ENCODE peak calls at places on chromosomes 5 and 9, in seven cellular contexts. Y is heart right ventricle, G is tibial artery, E is OCI-LY7, V is A549, A is nephron progenitor cell, Z is fibroblast of mammary gland. K is an unnamed sample.

GRCh38 chr5:35194636-35195471 is 35.4 kb downstream of the PRLR start:
- DNase-seq in Y (no peak), G (no peak), E (peak), V (no peak), A (no peak), Z (no peak), K (no peak)

GRCh38 chr9:137031904-137032639 is at the start of gene FUT7:
- DNase-seq in Y (no peak), G (no peak), E (peak), V (no peak), A (no peak), Z (no peak), K (no peak)

GRCh38 chr5:135990518-135991240 is 35.9 kb upstream of the LECT2 start:
- DNase-seq in Y (no peak), G (no peak), E (no peak), V (no peak), A (no peak), Z (no peak), K (no peak)

GRCh38 chr9:99824378-99825157 is 2.9 kb downstream of the NR4A3 start:
- DNase-seq in Y (peak), G (no peak), E (peak), V (peak), A (peak), Z (no peak), K (no peak)

GRCh38 chr5:8462565-8462964 is 593.6 kb downstream of the MTRR start:
- DNase-seq in Y (no peak), G (no peak), E (no peak), V (no peak), A (no peak), Z (no peak), K (no peak)

GRCh38 chr5:67149933-67150523 is 46.6 kb downstream of the CD180 start:
- DNase-seq in Y (no peak), G (no peak), E (no peak), V (no peak), A (no peak), Z (peak), K (no peak)

GRCh38 chr5:125894383-125894782 is 528.8 kb upstream of the GRAMD2B start:
- DNase-seq in Y (no peak), G (no peak), E (no peak), V (no peak), A (no peak), Z (no peak), K (no peak)

GRCh38 chr5:134738963-134739661 is 764 bp downstream of the CAMLG start:
- DNase-seq in Y (peak), G (no peak), E (peak), V (peak), A (peak), Z (peak), K (peak)

GRCh38 chr9:8858250-8859161 is 1058.9 kb upstream of the DMAC1 start:
- DNase-seq in Y (no peak), G (no peak), E (no peak), V (no peak), A (peak), Z (no peak), K (no peak)

GRCh38 chr9:4780651-4781050 is 12.1 kb upstream of the RCL1 start:
- DNase-seq in Y (no peak), G (no peak), E (no peak), V (no peak), A (no peak), Z (no peak), K (no peak)

GRCh38 chr5:142826741-142827492 is 56.7 kb downstream of the ARHGAP26 start:
- DNase-seq in Y (no peak), G (no peak), E (no peak), V (no peak), A (no peak), Z (peak), K (no peak)

GRCh38 chr9:121349009-121349408 is 21.0 kb downstream of the STOM start:
- DNase-seq in Y (no peak), G (no peak), E (no peak), V (no peak), A (no peak), Z (no peak), K (no peak)

GRCh38 chr5:172801184-172801671 is 30.2 kb upstream of the DUSP1 start:
- DNase-seq in Y (no peak), G (peak), E (no peak), V (no peak), A (no peak), Z (peak), K (no peak)

GRCh38 chr5:152560508-152561137 is 155.5 kb upstream of the NMUR2 start:
- DNase-seq in Y (peak), G (peak), E (peak), V (peak), A (peak), Z (peak), K (no peak)

GRCh38 chr9:105886136-105886535 is 191.8 kb downstream of the TMEM38B start:
- DNase-seq in Y (no peak), G (no peak), E (no peak), V (no peak), A (no peak), Z (no peak), K (no peak)

GRCh38 chr5:132229236-132229635 is 1.6 kb upstream of the P4HA2 start:
- DNase-seq in Y (peak), G (peak), E (no peak), V (no peak), A (no peak), Z (no peak), K (no peak)

GRCh38 chr9:89872913-89873707 is 268.3 kb downstream of the GADD45G start:
- DNase-seq in Y (peak), G (peak), E (no peak), V (no peak), A (no peak), Z (no peak), K (peak)

GRCh38 chr5:21774791-21775190 is 1078.4 kb downstream of the CDH12 start:
- DNase-seq in Y (no peak), G (no peak), E (no peak), V (no peak), A (no peak), Z (peak), K (no peak)

GRCh38 chr5:133819977-133820471 is 148.4 kb downstream of the C5orf15 start:
- DNase-seq in Y (no peak), G (peak), E (no peak), V (no peak), A (peak), Z (no peak), K (no peak)

DNA sequence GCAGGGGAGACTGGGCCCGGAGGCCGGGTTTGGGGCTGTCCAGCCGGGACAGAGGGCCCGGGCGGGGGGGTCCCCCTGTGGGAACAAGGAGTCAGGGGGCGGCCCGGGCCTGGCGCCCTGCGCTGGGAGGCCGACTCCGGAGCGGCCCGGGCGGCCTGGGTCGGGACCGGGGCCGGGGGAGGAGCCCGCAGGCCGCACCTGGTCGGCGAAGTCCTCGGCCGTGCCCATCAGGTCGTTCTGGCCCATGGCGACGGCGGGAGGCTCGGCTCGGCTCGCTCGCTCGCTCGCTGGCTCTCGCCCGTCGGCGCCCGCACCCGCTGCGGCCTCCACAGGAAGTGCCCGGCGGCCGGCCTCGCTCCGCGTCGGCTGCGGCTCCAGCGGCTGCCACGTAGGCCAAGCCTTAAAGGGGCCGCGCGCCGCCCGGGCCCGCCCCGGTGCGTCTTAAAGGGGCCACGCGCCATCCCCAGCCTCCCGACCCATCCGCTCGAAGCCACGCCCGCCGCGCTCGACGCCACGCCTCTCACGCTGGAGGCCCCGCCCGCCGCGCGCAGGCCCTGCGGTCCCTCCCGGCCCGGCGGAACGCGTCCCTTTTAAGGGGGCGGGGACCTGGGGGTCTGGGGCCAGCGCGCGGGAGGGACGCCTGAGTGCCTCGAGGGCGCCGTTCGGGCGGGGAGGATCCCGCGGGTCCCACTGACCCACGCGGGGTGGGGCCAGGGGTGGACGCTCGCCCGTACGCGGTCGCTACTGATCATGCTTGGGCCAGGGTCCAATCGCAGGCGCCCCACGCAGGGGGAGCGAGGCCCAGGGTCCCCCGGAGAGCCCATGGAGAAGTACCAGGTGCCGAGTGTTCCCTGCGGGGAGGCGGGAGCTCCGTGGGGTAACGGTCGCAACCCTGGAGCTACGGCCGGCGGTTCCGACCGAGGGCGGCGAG is at the start of the genes STKLD1 and SURF4:
- DNase-seq in Y (peak), G (peak), E (peak), V (peak), A (peak), Z (peak), K (peak)
- TF ChIP-seq CTCF in Y (no peak), G (peak), E (no peak), V (no peak), A (no peak), Z (no peak), K (no peak)

GRCh38 chr5:78293856-78294249 is 645 bp downstream of the AP3B1 start:
- DNase-seq in Y (no peak), G (no peak), E (no peak), V (no peak), A (no peak), Z (no peak), K (no peak)

GRCh38 chr5:78300464-78301045 is 6.1 kb upstream of the AP3B1 start:
- DNase-seq in Y (no peak), G (no peak), E (peak), V (no peak), A (no peak), Z (peak), K (no peak)

GRCh38 chr5:78291687-78292086 is 2.8 kb downstream of the AP3B1 start:
- DNase-seq in Y (no peak), G (no peak), E (no peak), V (no peak), A (no peak), Z (no peak), K (no peak)

GRCh38 chr5:78294250-78295034 is at the start of gene AP3B1:
- DNase-seq in Y (peak), G (peak), E (peak), V (peak), A (peak), Z (peak), K (peak)

GRCh38 chr5:78295035-78295961 is 800 bp upstream of the AP3B1 start:
- DNase-seq in Y (peak), G (peak), E (peak), V (peak), A (peak), Z (no peak), K (peak)
- TF ChIP-seq CTCF in Y (no peak), G (no peak), E (peak), V (no peak), A (peak), Z (peak), K (peak)

GRCh38 chr9:88583901-88584596 is 49.1 kb downstream of the NXNL2 start:
- DNase-seq in Y (no peak), G (no peak), E (peak), V (no peak), A (no peak), Z (peak), K (no peak)
- TF ChIP-seq CTCF in Y (no peak), G (no peak), E (no peak), V (no peak), A (no peak), Z (no peak), K (peak)

DNA sequence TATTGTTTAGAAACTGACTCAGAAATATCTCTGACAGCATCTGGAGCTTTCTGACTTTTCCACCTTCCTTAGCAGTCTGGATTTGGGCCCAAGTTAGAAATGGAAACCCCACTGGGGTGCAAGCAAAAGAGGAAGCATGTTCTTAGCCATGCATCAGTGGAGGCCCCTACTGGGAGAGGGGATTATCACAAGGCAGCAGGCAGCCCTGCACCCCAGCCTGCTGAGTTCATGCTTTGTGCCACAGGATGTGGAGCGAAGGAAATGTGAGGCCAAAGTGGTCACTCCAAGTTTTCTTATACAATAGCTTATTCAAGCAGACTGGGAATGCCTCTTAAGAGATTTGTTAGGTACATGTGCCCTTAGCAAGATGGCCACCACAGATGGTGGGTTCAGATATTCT is 146.4 kb upstream of the TLX3 start:
- DNase-seq in Y (no peak), G (no peak), E (no peak), V (peak), A (peak), Z (peak), K (no peak)
- TF ChIP-seq CTCF in Y (no peak), G (no peak), E (peak), V (peak), A (peak), Z (peak), K (peak)

GRCh38 chr9:14399736-14400657 is 86.1 kb upstream of the NFIB start:
- DNase-seq in Y (no peak), G (no peak), E (no peak), V (no peak), A (no peak), Z (no peak), K (no peak)

GRCh38 chr9:14396171-14396570 is 82.2 kb upstream of the NFIB start:
- DNase-seq in Y (peak), G (no peak), E (no peak), V (no peak), A (no peak), Z (no peak), K (no peak)

GRCh38 chr9:14405176-14405575 is 91.2 kb upstream of the NFIB start:
- DNase-seq in Y (no peak), G (no peak), E (no peak), V (no peak), A (no peak), Z (no peak), K (no peak)

GRCh38 chr9:14403112-14403511 is 89.2 kb upstream of the NFIB start:
- DNase-seq in Y (no peak), G (no peak), E (no peak), V (no peak), A (no peak), Z (no peak), K (no peak)

DNA sequence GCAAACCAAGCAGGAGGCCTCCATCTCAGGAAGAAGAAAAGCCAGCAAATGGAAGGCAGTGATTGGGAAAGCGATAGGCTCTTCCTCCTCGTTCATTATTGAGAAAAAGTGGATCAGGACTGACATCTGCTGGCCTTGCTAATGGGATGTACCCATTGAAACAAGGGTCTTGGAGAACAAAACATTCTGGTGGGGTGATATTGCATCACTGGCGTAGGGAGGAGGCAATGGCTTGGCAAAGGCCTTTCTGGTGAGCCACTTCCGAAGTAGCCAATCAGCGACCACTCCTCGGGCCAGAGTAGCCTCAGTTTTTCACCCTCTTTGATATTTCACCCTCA is 86.7 kb upstream of the NFIB start:
- DNase-seq in Y (peak), G (peak), E (peak), V (peak), A (no peak), Z (peak), K (no peak)
- TF ChIP-seq CTCF in Y (peak), G (peak), E (peak), V (peak), A (peak), Z (peak), K (peak)

DNA sequence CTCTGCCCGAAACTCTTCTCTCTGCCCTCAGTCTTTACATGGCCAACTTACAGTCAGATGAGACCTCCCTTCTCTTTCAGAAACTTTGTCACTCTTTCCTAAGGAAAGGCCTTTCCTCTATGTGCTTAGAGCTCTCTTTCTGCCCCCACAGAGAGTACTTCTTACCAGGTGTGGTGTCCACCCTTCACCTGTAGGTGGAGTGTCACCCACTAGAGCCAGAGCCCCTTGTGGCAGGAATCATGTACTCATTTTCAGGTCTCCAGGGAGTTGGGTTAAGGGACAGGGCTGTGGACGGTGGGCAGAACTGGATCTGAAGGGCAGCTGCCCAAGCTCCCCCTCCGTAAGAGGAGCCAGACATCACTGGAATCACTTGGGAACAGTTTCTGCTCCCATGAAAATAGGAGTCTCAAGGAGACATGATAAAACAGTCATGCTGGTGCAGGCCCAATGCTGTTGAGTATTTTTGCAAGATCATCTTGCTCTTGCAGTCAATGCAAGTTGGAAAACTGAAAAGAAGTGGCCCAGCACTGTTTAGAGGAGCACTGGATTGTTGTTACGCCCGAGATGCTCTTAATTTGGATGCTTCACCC is 436.7 kb downstream of the ZSWIM6 start:
- DNase-seq in Y (no peak), G (no peak), E (peak), V (peak), A (peak), Z (peak), K (no peak)
- TF ChIP-seq CTCF in Y (no peak), G (no peak), E (peak), V (peak), A (peak), Z (peak), K (peak)

DNA sequence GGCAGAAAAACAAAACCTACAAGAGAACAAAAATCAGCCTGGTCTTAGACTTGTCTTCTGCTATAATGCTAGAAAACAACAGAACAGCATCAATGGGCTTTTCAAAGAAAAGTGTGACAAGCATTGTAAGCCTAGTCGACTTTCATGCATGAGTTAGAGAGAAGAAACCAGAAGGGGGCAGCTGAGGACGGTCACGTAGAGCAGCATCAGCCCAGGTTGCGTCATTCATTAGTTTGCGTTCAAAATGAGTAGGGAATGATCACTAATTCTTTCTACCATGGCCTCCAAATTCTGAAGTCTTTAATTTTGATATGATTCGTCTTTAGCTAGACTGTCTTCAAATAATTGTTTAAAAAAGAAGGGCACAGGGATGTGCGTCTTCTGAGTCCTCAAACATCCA is 4.7 kb upstream of the ISCA1 start:
- DNase-seq in Y (no peak), G (no peak), E (peak), V (peak), A (peak), Z (peak), K (no peak)
- TF ChIP-seq CTCF in Y (no peak), G (no peak), E (peak), V (peak), A (peak), Z (peak), K (peak)